ENCODE peak calls at places on chromosome 16, in five cellular contexts. One of them, this sample, is unnamed.
A peak's percentile ranks its signal among the peaks of the same experiment; 100 is the strongest.

GRCh38 chr16:27436921-27437650 is 35.1 kb downstream of the IL21R start:
- DNase-seq in mammary epithelial cell: no peak
- DNase-seq in IMR-90: no peak
- DNase-seq in GM23338: no peak
- DNase-seq in SK-N-SH: peak; percentile 4
- DNase-seq in this sample: no peak

GRCh38 chr16:2869502-2870064 is 11.6 kb upstream of the PRSS22 start:
- DNase-seq in mammary epithelial cell: no peak
- DNase-seq in IMR-90: no peak
- DNase-seq in GM23338: no peak
- DNase-seq in SK-N-SH: no peak
- DNase-seq in this sample: no peak

GRCh38 chr16:81618661-81619060 is 160.4 kb upstream of the PLCG2 start:
- DNase-seq in mammary epithelial cell: no peak
- DNase-seq in IMR-90: no peak
- DNase-seq in GM23338: no peak
- DNase-seq in SK-N-SH: no peak
- DNase-seq in this sample: no peak

GRCh38 chr16:5385115-5385514 is 287.5 kb upstream of the EEF2KMT start:
- DNase-seq in mammary epithelial cell: no peak
- DNase-seq in IMR-90: no peak
- DNase-seq in GM23338: no peak
- DNase-seq in SK-N-SH: no peak
- DNase-seq in this sample: no peak

GRCh38 chr16:81195907-81196534 is 42.5 kb upstream of the BCO1 start:
- DNase-seq in mammary epithelial cell: no peak
- DNase-seq in IMR-90: no peak
- DNase-seq in GM23338: no peak
- DNase-seq in SK-N-SH: no peak
- DNase-seq in this sample: no peak

GRCh38 chr16:2745116-2745890 is 7.1 kb upstream of the SRRM2 start:
- DNase-seq in mammary epithelial cell: no peak
- DNase-seq in IMR-90: no peak
- DNase-seq in GM23338: no peak
- DNase-seq in SK-N-SH: no peak
- DNase-seq in this sample: no peak

GRCh38 chr16:50305441-50306061 is 39.2 kb downstream of the ADCY7 start:
- DNase-seq in mammary epithelial cell: no peak
- DNase-seq in IMR-90: no peak
- DNase-seq in GM23338: no peak
- DNase-seq in SK-N-SH: peak; percentile 23
- DNase-seq in this sample: no peak

GRCh38 chr16:19898166-19898565 is 13.5 kb upstream of the GPRC5B start:
- DNase-seq in mammary epithelial cell: no peak
- DNase-seq in IMR-90: no peak
- DNase-seq in GM23338: no peak
- DNase-seq in SK-N-SH: no peak
- DNase-seq in this sample: no peak

GRCh38 chr16:23060458-23061320 is 88.6 kb downstream of the USP31 start:
- DNase-seq in mammary epithelial cell: peak; percentile 57
- DNase-seq in IMR-90: peak; percentile 77
- DNase-seq in GM23338: peak; percentile 87
- DNase-seq in SK-N-SH: peak; percentile 75
- DNase-seq in this sample: peak; percentile 66

GRCh38 chr16:55021595-55022475 is 91.2 kb downstream of the IRX5 start:
- DNase-seq in mammary epithelial cell: peak; percentile 74
- DNase-seq in IMR-90: no peak
- DNase-seq in GM23338: peak; percentile 68
- DNase-seq in SK-N-SH: no peak
- DNase-seq in this sample: peak; percentile 51

GRCh38 chr16:9311303-9311954 is 220.0 kb downstream of the HAPSTR1 start:
- DNase-seq in mammary epithelial cell: no peak
- DNase-seq in IMR-90: no peak
- DNase-seq in GM23338: peak; percentile 73
- DNase-seq in SK-N-SH: no peak
- DNase-seq in this sample: no peak

GRCh38 chr16:51971184-51971583 is 575.8 kb downstream of the TOX3 start:
- DNase-seq in mammary epithelial cell: peak; percentile 23
- DNase-seq in IMR-90: peak; percentile 52
- DNase-seq in GM23338: peak; percentile 72
- DNase-seq in SK-N-SH: peak; percentile 68
- DNase-seq in this sample: no peak

GRCh38 chr16:16062023-16062932 is 112.9 kb downstream of the ABCC1 start:
- DNase-seq in mammary epithelial cell: no peak
- DNase-seq in IMR-90: no peak
- DNase-seq in GM23338: peak; percentile 50
- DNase-seq in SK-N-SH: no peak
- DNase-seq in this sample: no peak

GRCh38 chr16:74667215-74667765 is 613 bp upstream of the RFWD3 start:
- DNase-seq in mammary epithelial cell: peak; percentile 19
- DNase-seq in IMR-90: peak; percentile 3
- DNase-seq in GM23338: peak; percentile 80
- DNase-seq in SK-N-SH: peak; percentile 24
- DNase-seq in this sample: no peak

GRCh38 chr16:50946606-50947005 is 204.5 kb downstream of the SALL1 start:
- DNase-seq in mammary epithelial cell: no peak
- DNase-seq in IMR-90: no peak
- DNase-seq in GM23338: no peak
- DNase-seq in SK-N-SH: no peak
- DNase-seq in this sample: no peak

GRCh38 chr16:83206426-83206825 is 579.7 kb downstream of the CDH13 start:
- DNase-seq in mammary epithelial cell: peak; percentile 83
- DNase-seq in IMR-90: no peak
- DNase-seq in GM23338: no peak
- DNase-seq in SK-N-SH: no peak
- DNase-seq in this sample: no peak

GRCh38 chr16:84607061-84607460 is 10.8 kb downstream of the COTL1 start:
- DNase-seq in mammary epithelial cell: no peak
- DNase-seq in IMR-90: no peak
- DNase-seq in GM23338: no peak
- DNase-seq in SK-N-SH: no peak
- DNase-seq in this sample: no peak

GRCh38 chr16:10937068-10937859 is 5.0 kb downstream of the DEXI start:
- DNase-seq in mammary epithelial cell: no peak
- DNase-seq in IMR-90: no peak
- DNase-seq in GM23338: no peak
- DNase-seq in SK-N-SH: no peak
- DNase-seq in this sample: no peak

GRCh38 chr16:53057658-53058057 is 2.9 kb downstream of the CHD9 start:
- DNase-seq in mammary epithelial cell: no peak
- DNase-seq in IMR-90: no peak
- DNase-seq in GM23338: no peak
- DNase-seq in SK-N-SH: no peak
- DNase-seq in this sample: no peak

GRCh38 chr16:88435437-88436355 is 17.4 kb upstream of the ZFPM1 start:
- DNase-seq in mammary epithelial cell: no peak
- DNase-seq in IMR-90: no peak
- DNase-seq in GM23338: no peak
- DNase-seq in SK-N-SH: no peak
- DNase-seq in this sample: no peak

GRCh38 chr16:4142268-4142667 is 26.0 kb upstream of the ADCY9 start:
- DNase-seq in mammary epithelial cell: no peak
- DNase-seq in IMR-90: no peak
- DNase-seq in GM23338: no peak
- DNase-seq in SK-N-SH: no peak
- DNase-seq in this sample: no peak

GRCh38 chr16:77951788-77952187 is 70.6 kb upstream of the CLEC3A start:
- DNase-seq in mammary epithelial cell: peak; percentile 10
- DNase-seq in IMR-90: no peak
- DNase-seq in GM23338: peak; percentile 91
- DNase-seq in SK-N-SH: peak; percentile 22
- DNase-seq in this sample: no peak

GRCh38 chr16:23398987-23399805 is 53.8 kb downstream of the COG7 start:
- DNase-seq in mammary epithelial cell: no peak
- DNase-seq in IMR-90: no peak
- DNase-seq in GM23338: peak; percentile 93
- DNase-seq in SK-N-SH: no peak
- DNase-seq in this sample: no peak

GRCh38 chr16:50378417-50378816 is 9.6 kb upstream of the BRD7 start:
- DNase-seq in mammary epithelial cell: no peak
- DNase-seq in IMR-90: no peak
- DNase-seq in GM23338: no peak
- DNase-seq in SK-N-SH: no peak
- DNase-seq in this sample: no peak

GRCh38 chr16:83171396-83171795 is 544.6 kb downstream of the CDH13 start:
- DNase-seq in mammary epithelial cell: no peak
- DNase-seq in IMR-90: no peak
- DNase-seq in GM23338: no peak
- DNase-seq in SK-N-SH: no peak
- DNase-seq in this sample: no peak

GRCh38 chr16:19094542-19095365 is 19.0 kb upstream of the ITPRIPL2 start:
- DNase-seq in mammary epithelial cell: no peak
- DNase-seq in IMR-90: no peak
- DNase-seq in GM23338: peak; percentile 33
- DNase-seq in SK-N-SH: no peak
- DNase-seq in this sample: no peak

GRCh38 chr16:85173077-85173980 is 61.1 kb upstream of the CIBAR2 start:
- DNase-seq in mammary epithelial cell: peak; percentile 91
- DNase-seq in IMR-90: peak; percentile 97
- DNase-seq in GM23338: no peak
- DNase-seq in SK-N-SH: peak; percentile 87
- DNase-seq in this sample: no peak

DNA sequence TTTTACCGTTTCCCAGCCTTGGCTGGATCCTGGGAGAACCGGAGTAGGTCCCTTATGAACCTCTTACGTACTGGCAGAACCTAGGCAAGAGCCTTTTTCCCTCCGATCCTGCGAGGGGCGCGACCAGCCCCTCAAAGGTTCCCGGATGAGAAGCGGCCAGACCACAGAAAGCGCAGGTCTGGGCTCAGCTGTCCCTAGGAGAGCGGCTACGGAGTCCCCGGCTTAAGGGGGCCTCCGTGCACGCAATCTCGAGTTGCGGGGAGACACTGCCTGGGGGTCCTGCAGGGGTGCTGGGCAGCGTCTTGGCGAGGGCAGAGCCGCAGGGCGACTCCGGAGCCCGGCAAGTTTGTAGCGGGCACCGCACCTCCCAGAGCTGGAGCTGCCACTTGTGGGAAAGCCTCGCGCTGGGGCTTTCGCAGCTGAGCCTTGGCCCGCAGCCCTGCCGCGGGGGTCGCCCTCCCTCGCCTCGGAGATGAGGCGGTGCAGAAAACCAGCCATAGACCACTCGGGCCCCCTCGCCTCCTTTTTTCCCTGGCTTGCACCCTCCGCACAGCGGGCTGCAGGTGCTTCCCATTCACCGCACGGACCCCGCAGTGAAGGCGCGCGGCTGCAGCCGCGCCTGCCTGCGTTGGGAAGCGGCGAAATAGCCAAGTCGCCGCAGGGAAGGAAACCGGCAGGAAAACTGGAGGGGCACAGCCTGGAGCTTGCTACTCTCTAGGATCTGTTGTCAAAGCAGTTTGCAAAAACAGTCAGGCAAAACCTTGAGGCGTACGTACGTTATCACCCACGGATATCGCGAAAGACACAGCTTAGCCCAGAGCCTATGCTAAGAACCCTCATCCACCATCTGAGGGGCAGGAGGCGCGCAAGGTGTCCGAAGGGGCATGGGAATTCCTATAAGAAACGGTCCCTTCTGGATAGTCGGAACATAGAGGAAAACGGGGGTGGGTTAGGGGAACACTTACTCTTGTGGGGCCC is 834 bp downstream of the CDH8 start:
- DNase-seq in mammary epithelial cell: no peak
- DNase-seq in IMR-90: no peak
- DNase-seq in GM23338: peak; percentile 84
- DNase-seq in SK-N-SH: peak; percentile 38
- DNase-seq in this sample: no peak
- H3K27me3 ChIP-seq in mammary epithelial cell: peaks cover 17% of the 10 kb centered on the region
- H3K27me3 ChIP-seq in IMR-90: no peaks in the 10 kb centered on the region
- H3K27me3 ChIP-seq in GM23338: peaks cover 75% of the 10 kb centered on the region
- H3K27me3 ChIP-seq in SK-N-SH: peaks cover 40% of the 10 kb centered on the region
- H3K27me3 ChIP-seq in this sample: peaks cover 27% of the 10 kb centered on the region

DNA sequence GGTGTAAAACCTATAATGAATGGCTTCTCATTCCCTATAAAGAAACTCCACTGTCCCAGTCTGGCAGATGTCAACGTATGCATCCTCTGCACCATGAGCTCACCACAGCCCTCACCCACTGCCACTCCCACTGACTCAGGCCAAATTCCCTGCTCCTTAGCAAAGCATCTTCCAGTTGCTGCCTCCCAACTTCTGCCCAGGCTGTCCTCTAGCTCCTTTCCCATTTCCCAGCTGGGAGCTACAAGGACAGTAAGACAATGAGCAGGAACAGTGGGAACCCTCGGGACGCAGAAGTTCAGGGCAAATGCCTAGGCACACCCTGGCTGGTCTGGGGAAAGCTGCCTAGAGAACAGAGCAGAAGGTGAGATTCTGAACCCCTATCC is 9.1 kb upstream of the THAP11 start:
- DNase-seq in mammary epithelial cell: peak; percentile 68
- DNase-seq in IMR-90: peak; percentile 80
- DNase-seq in GM23338: no peak
- DNase-seq in SK-N-SH: no peak
- DNase-seq in this sample: peak; percentile 12
- H3K27ac ChIP-seq in mammary epithelial cell: peak overlapping the region; percentile 67
- H3K27ac ChIP-seq in IMR-90: peak overlapping the region; percentile 77
- H3K27ac ChIP-seq in GM23338: no peak overlapping the region
- H3K27ac ChIP-seq in SK-N-SH: no peak overlapping the region
- H3K27ac ChIP-seq in this sample: no peak overlapping the region

GRCh38 chr16:12341423-12341822 is 364.9 kb downstream of the SNX29 start:
- DNase-seq in mammary epithelial cell: peak; percentile 77
- DNase-seq in IMR-90: peak; percentile 75
- DNase-seq in GM23338: no peak
- DNase-seq in SK-N-SH: no peak
- DNase-seq in this sample: peak; percentile 92

GRCh38 chr16:12337776-12338655 is 361.5 kb downstream of the SNX29 start:
- DNase-seq in mammary epithelial cell: peak; percentile 11
- DNase-seq in IMR-90: peak; percentile 60
- DNase-seq in GM23338: no peak
- DNase-seq in SK-N-SH: no peak
- DNase-seq in this sample: no peak

GRCh38 chr16:12340151-12340733 is 363.7 kb downstream of the SNX29 start:
- DNase-seq in mammary epithelial cell: peak; percentile 59
- DNase-seq in IMR-90: peak; percentile 73
- DNase-seq in GM23338: peak; percentile 85
- DNase-seq in SK-N-SH: no peak
- DNase-seq in this sample: no peak

GRCh38 chr16:12341966-12342365 is 365.4 kb downstream of the SNX29 start:
- DNase-seq in mammary epithelial cell: peak; percentile 56
- DNase-seq in IMR-90: peak; percentile 31
- DNase-seq in GM23338: no peak
- DNase-seq in SK-N-SH: no peak
- DNase-seq in this sample: peak; percentile 59

GRCh38 chr16:12339686-12340085 is 363.2 kb downstream of the SNX29 start:
- DNase-seq in mammary epithelial cell: no peak
- DNase-seq in IMR-90: peak; percentile 65
- DNase-seq in GM23338: no peak
- DNase-seq in SK-N-SH: no peak
- DNase-seq in this sample: no peak
- H3K4me2 ChIP-seq in mammary epithelial cell: no peak overlapping the region
- H3K4me2 ChIP-seq in IMR-90: peak overlapping the region; percentile 32
- H3K4me2 ChIP-seq in GM23338: no peak overlapping the region
- H3K4me2 ChIP-seq in SK-N-SH: peak overlapping the region; percentile 56
- H3K4me2 ChIP-seq in this sample: no peak overlapping the region

DNA sequence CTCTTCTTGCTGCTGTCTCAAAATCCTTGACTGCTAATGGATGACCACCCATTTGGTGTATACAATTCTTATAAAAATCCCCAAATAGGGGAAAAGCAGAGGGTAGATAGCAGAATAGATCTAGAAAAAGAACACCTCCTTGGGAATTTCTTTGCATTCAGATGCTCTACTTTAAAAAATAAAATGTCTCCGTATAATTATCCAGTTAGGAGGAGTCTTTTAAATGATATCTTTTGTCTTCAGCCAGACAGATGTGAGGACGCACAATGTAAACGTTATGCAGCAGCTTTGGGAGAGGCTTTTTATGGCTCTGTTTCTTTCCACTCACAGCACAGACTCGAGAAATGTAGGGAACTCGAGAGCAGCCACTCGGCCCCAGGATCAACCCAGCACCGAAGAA is 300.2 kb downstream of the IRF8 start:
- DNase-seq in mammary epithelial cell: no peak
- DNase-seq in IMR-90: peak; percentile 18
- DNase-seq in GM23338: no peak
- DNase-seq in SK-N-SH: no peak
- DNase-seq in this sample: no peak
- H3K27me3 ChIP-seq in mammary epithelial cell: peaks cover 27% of the 10 kb centered on the region
- H3K27me3 ChIP-seq in IMR-90: no peaks in the 10 kb centered on the region
- H3K27me3 ChIP-seq in GM23338: no peaks in the 10 kb centered on the region
- H3K27me3 ChIP-seq in SK-N-SH: peaks cover 98% of the 10 kb centered on the region
- H3K27me3 ChIP-seq in this sample: peaks cover 97% of the 10 kb centered on the region